ENCODE peak calls at places on chromosomes 2 and 18, in five cellular contexts. C is kidney glomerular epithelial cell, F is T47D, N is brain microvascular endothelial cell, U is caudate nucleus. P is an unnamed sample.
A peak's percentile ranks its signal among the peaks of the same experiment; 100 is the strongest.

GRCh38 chr18:57668021-57668420 is 46.4 kb upstream of the NARS1 start:
- DNase-seq in N (no peak), C (no peak), F (no peak), U (no peak), P (no peak)

GRCh38 chr2:63652063-63652985 is 63.6 kb downstream of the MDH1 start:
- DNase-seq in N (no peak), F (no peak), C (no peak), U (no peak), P (no peak)

GRCh38 chr2:11974573-11974972 is 228.1 kb downstream of the LPIN1 start:
- DNase-seq in U (no peak), N (no peak), F (no peak), C (no peak), P (no peak)

GRCh38 chr18:47756364-47757016 is 174.0 kb downstream of the SMAD2 start:
- DNase-seq in N (peak; percentile 46), U (peak; percentile 18), F (peak; percentile 59), C (peak; percentile 26), P (peak; percentile 18)

GRCh38 chr2:188937228-188938220 is 36.6 kb upstream of the COL3A1 start:
- DNase-seq in F (no peak), C (no peak), N (peak; percentile 53), U (no peak), P (no peak)

GRCh38 chr2:216312441-216312840 is 59.8 kb downstream of the MARCHF4 start:
- DNase-seq in U (no peak), C (no peak), F (no peak), N (no peak), P (no peak)

GRCh38 chr2:206850369-206850768 is 85.0 kb downstream of the FASTKD2 start:
- DNase-seq in U (no peak), F (no peak), C (no peak), N (no peak), P (no peak)

GRCh38 chr2:43241558-43241957 is 15.2 kb upstream of the ZFP36L2 start:
- DNase-seq in F (no peak), C (no peak), N (no peak), U (no peak), P (no peak)

GRCh38 chr2:3651686-3652516 is 6.1 kb upstream of the ALLC start:
- DNase-seq in U (peak; percentile 89), F (peak; percentile 59), C (no peak), N (peak; percentile 25), P (no peak)

GRCh38 chr2:56386657-56387056 is 202.9 kb downstream of the CCDC85A start:
- DNase-seq in U (no peak), N (no peak), C (no peak), F (no peak), P (no peak)

GRCh38 chr2:77831878-77832277 is 309.7 kb upstream of the LRRTM4 start:
- DNase-seq in C (no peak), F (peak; percentile 50), N (no peak), U (no peak), P (no peak)

GRCh38 chr18:14964002-14964401 is 216.0 kb downstream of the ANKRD30B start:
- DNase-seq in C (no peak), N (no peak), U (no peak), F (no peak), P (no peak)

GRCh38 chr2:57373530-57373929 is 673.1 kb upstream of the VRK2 start:
- DNase-seq in F (no peak), U (no peak), N (peak; percentile 71), C (peak; percentile 67), P (peak; percentile 79)

GRCh38 chr2:217160103-217160502 is 300.2 kb upstream of the TNP1 start:
- DNase-seq in N (no peak), C (peak; percentile 39), U (no peak), F (no peak), P (peak; percentile 74)

GRCh38 chr2:156447761-156448160 is 11.6 kb downstream of the GPD2 start:
- DNase-seq in F (no peak), N (no peak), C (no peak), U (no peak), P (no peak)

GRCh38 chr2:172962824-172963223 is 112.8 kb upstream of the MAP3K20 start:
- DNase-seq in C (peak; percentile 9), F (no peak), N (peak; percentile 74), U (no peak), P (peak; percentile 74)

GRCh38 chr18:6406910-6407470 is 7.7 kb downstream of the L3MBTL4 start:
- DNase-seq in F (no peak), C (no peak), U (no peak), N (no peak), P (no peak)

GRCh38 chr2:12074126-12074883 is 327.9 kb downstream of the LPIN1 start:
- DNase-seq in C (no peak), U (no peak), F (no peak), N (no peak), P (no peak)

GRCh38 chr2:152405206-152406118 is 70.5 kb downstream of the FMNL2 start:
- DNase-seq in U (no peak), N (no peak), C (no peak), F (peak; percentile 64), P (peak; percentile 73)

GRCh38 chr2:46650556-46651001 is 171.2 kb downstream of the TMEM247 start:
- DNase-seq in N (peak; percentile 73), F (peak; percentile 81), C (peak; percentile 76), U (peak; percentile 55), P (peak; percentile 86)

GRCh38 chr2:7437122-7437521 is 519.9 kb downstream of the RNF144A start:
- DNase-seq in N (no peak), U (no peak), F (no peak), C (no peak), P (no peak)

GRCh38 chr2:98026292-98026691 is 30.5 kb upstream of the TMEM131 start:
- DNase-seq in C (no peak), U (no peak), F (no peak), N (no peak), P (no peak)

GRCh38 chr2:48855142-48855541 is 99.6 kb upstream of the LHCGR start:
- DNase-seq in N (no peak), C (no peak), F (no peak), U (no peak), P (no peak)

GRCh38 chr2:17413031-17413430 is 105.2 kb downstream of the RAD51AP2 start:
- DNase-seq in C (no peak), U (no peak), N (no peak), F (no peak), P (no peak)

GRCh38 chr2:238138331-238139102 is at the start of gene KLHL30:
- DNase-seq in N (no peak), C (no peak), U (no peak), F (no peak), P (peak; percentile 46)

GRCh38 chr2:235135990-235136561 is 184.3 kb downstream of the SH3BP4 start:
- DNase-seq in N (peak; percentile 75), C (peak; percentile 52), U (peak; percentile 73), F (peak; percentile 91), P (peak; percentile 86)

GRCh38 chr2:180829261-180829660 is 151.1 kb upstream of the UBE2E3 start:
- DNase-seq in C (no peak), F (no peak), U (no peak), N (peak; percentile 9), P (peak; percentile 34)

GRCh38 chr2:112864072-112864471 is 27.5 kb upstream of the IL1B start:
- DNase-seq in U (no peak), F (no peak), C (no peak), N (no peak), P (no peak)

GRCh38 chr2:238158807-238159539 is at the start of gene ERFE:
- DNase-seq in U (no peak), C (no peak), F (peak; percentile 50), N (no peak), P (no peak)

GRCh38 chr2:71419145-71419544 is 34.2 kb upstream of the DYSF start:
- DNase-seq in U (no peak), N (no peak), C (no peak), F (no peak), P (no peak)

GRCh38 chr2:18154259-18154658 is 275.8 kb downstream of the KCNS3 start:
- DNase-seq in U (no peak), F (no peak), N (no peak), C (no peak), P (peak; percentile 96)

GRCh38 chr2:196263181-196263747 is 91.9 kb upstream of the STK17B start:
- DNase-seq in C (no peak), N (peak; percentile 85), U (no peak), F (peak; percentile 66), P (peak; percentile 48)

GRCh38 chr2:43358688-43359201 is 132.3 kb upstream of the ZFP36L2 start:
- DNase-seq in C (no peak), U (no peak), F (no peak), N (no peak), P (no peak)

GRCh38 chr2:163736433-163737168 is 793 bp upstream of the FIGN start:
- DNase-seq in U (peak; percentile 38), N (peak; percentile 18), F (peak; percentile 50), C (peak; percentile 33), P (peak; percentile 32)

GRCh38 chr2:212034841-212035585 is 503.6 kb downstream of the ERBB4 start:
- DNase-seq in U (no peak), N (peak; percentile 52), C (no peak), F (no peak), P (no peak)

GRCh38 chr18:56650056-56650455 is 1.1 kb upstream of the WDR7 start:
- DNase-seq in C (no peak), F (no peak), N (no peak), U (no peak), P (no peak)

GRCh38 chr18:32770651-32771168 is 2.1 kb downstream of the KLHL14 start:
- DNase-seq in F (no peak), C (no peak), N (no peak), U (no peak), P (no peak)

P was measured in A172.